ENCODE peak calls at places on chromosomes 1 and 21, in seven cellular contexts. L is cardiac fibroblast, P is posterior vena cava, M is tibial artery, D is HT1080, Q is AG08395, Z is NCI-H345. R is an unnamed sample.

GRCh38 chr1:247360991-247361721 is 29.5 kb upstream of the ZNF496 start:
- DNase-seq in L (peak), P (peak), M (peak), D (no peak), Q (peak), Z (no peak), R (no peak)

GRCh38 chr1:8423134-8423701 is 105.3 kb downstream of the SLC45A1 start:
- DNase-seq in L (no peak), P (no peak), M (no peak), D (peak), Q (no peak), Z (no peak), R (peak)

GRCh38 chr1:162056043-162056442 is 13.4 kb upstream of the NOS1AP start:
- DNase-seq in L (peak), P (peak), M (peak), D (peak), Q (peak), Z (peak), R (peak)

GRCh38 chr1:163876546-163876945 is 554.8 kb downstream of the NUF2 start:
- DNase-seq in L (no peak), P (no peak), M (no peak), D (no peak), Q (no peak), Z (no peak), R (no peak)

GRCh38 chr1:34176830-34177613 is at the start of gene C1orf94:
- DNase-seq in L (no peak), P (no peak), M (no peak), D (no peak), Q (no peak), Z (no peak), R (no peak)

GRCh38 chr1:111743679-111744101 is 4.5 kb upstream of the INKA2 start:
- DNase-seq in L (peak), P (no peak), M (no peak), D (peak), Q (peak), Z (no peak), R (no peak)

GRCh38 chr1:32918166-32918565 is 17.0 kb upstream of the TMEM54 start:
- DNase-seq in L (no peak), P (no peak), M (no peak), D (no peak), Q (no peak), Z (no peak), R (no peak)

GRCh38 chr1:19445417-19446342 is 39.7 kb downstream of the CAPZB start:
- DNase-seq in L (no peak), P (peak), M (no peak), D (peak), Q (peak), Z (no peak), R (no peak)

GRCh38 chr1:58781541-58782307 is 2.1 kb downstream of the JUN start:
- DNase-seq in L (peak), P (peak), M (peak), D (peak), Q (peak), Z (peak), R (no peak)

GRCh38 chr21:33698088-33698487 is 55.8 kb downstream of the ITSN1 start:
- DNase-seq in L (no peak), P (no peak), M (no peak), D (no peak), Q (no peak), Z (no peak), R (no peak)

GRCh38 chr1:94270801-94271203 is 33.4 kb upstream of the ARHGAP29 start:
- DNase-seq in L (peak), P (no peak), M (no peak), D (peak), Q (no peak), Z (no peak), R (peak)

GRCh38 chr1:8314346-8315280 is 3.3 kb upstream of the SLC45A1 start:
- DNase-seq in L (peak), P (peak), M (peak), D (peak), Q (peak), Z (peak), R (peak)

GRCh38 chr21:41283211-41283818 is 33.3 kb upstream of the FAM3B start:
- DNase-seq in L (peak), P (no peak), M (no peak), D (peak), Q (peak), Z (peak), R (peak)

GRCh38 chr1:21099034-21099868 is 77.4 kb downstream of the EIF4G3 start:
- DNase-seq in L (peak), P (no peak), M (no peak), D (peak), Q (no peak), Z (no peak), R (peak)

GRCh38 chr1:13807213-13807612 is 107.2 kb downstream of the PRDM2 start:
- DNase-seq in L (peak), P (no peak), M (no peak), D (no peak), Q (peak), Z (no peak), R (peak)

GRCh38 chr21:36396971-36397370 is 11.8 kb downstream of the CHAF1B start:
- DNase-seq in L (no peak), P (no peak), M (no peak), D (no peak), Q (no peak), Z (no peak), R (no peak)

GRCh38 chr1:147611021-147611426 is 59.3 kb downstream of the ACP6 start:
- DNase-seq in L (no peak), P (no peak), M (no peak), D (no peak), Q (no peak), Z (peak), R (no peak)

GRCh38 chr1:209809601-209810000 is 3.7 kb upstream of the IRF6 start:
- DNase-seq in L (no peak), P (no peak), M (no peak), D (no peak), Q (no peak), Z (no peak), R (peak)

R was measured in bronchial epithelial cell.